ENCODE peak calls at places on chromosomes 2 and 18, in four cellular contexts. One of them, this sample, is unnamed.

GRCh38 chr2:133379159-133379558 is 189.1 kb downstream of the NCKAP5 start:
- DNase-seq in H1: no peak
- DNase-seq in K562: no peak
- DNase-seq in HCT116: no peak
- DNase-seq in this sample: no peak

GRCh38 chr2:71505086-71505769 is 51.9 kb downstream of the DYSF start:
- DNase-seq in H1: no peak
- DNase-seq in K562: no peak
- DNase-seq in HCT116: no peak
- DNase-seq in this sample: no peak

GRCh38 chr2:9996321-9996720 is 44.8 kb downstream of the GRHL1 start:
- DNase-seq in K562: no peak
- DNase-seq in HCT116: no peak
- DNase-seq in H1: no peak
- DNase-seq in this sample: no peak

GRCh38 chr18:56139792-56140254 is 498.6 kb downstream of the TXNL1 start:
- DNase-seq in H1: no peak
- DNase-seq in HCT116: no peak
- DNase-seq in K562: no peak
- DNase-seq in this sample: no peak

GRCh38 chr18:28175930-28176673 is 828 bp downstream of the CDH2 start:
- DNase-seq in K562: no peak
- DNase-seq in HCT116: no peak
- DNase-seq in H1: peak
- DNase-seq in this sample: no peak

GRCh38 chr2:50345691-50346090 is 686.2 kb downstream of the NRXN1 start:
- DNase-seq in H1: no peak
- DNase-seq in HCT116: no peak
- DNase-seq in K562: no peak
- DNase-seq in this sample: no peak

GRCh38 chr2:146821836-146822316 is 1023.0 kb upstream of the ACVR2A start:
- DNase-seq in HCT116: no peak
- DNase-seq in K562: no peak
- DNase-seq in H1: no peak
- DNase-seq in this sample: no peak

GRCh38 chr18:34098109-34098508 is 126.6 kb downstream of the NOL4 start:
- DNase-seq in H1: no peak
- DNase-seq in HCT116: no peak
- DNase-seq in K562: no peak
- DNase-seq in this sample: no peak

GRCh38 chr2:200135082-200135481 is 171.4 kb upstream of the SPATS2L start:
- DNase-seq in HCT116: no peak
- DNase-seq in K562: no peak
- DNase-seq in H1: no peak
- DNase-seq in this sample: no peak

GRCh38 chr2:190540048-190540447 is 5.5 kb upstream of the NEMP2 start:
- DNase-seq in HCT116: no peak
- DNase-seq in K562: no peak
- DNase-seq in H1: no peak
- DNase-seq in this sample: no peak

GRCh38 chr2:182228741-182229140 is 198.1 kb downstream of the PDE1A start:
- DNase-seq in K562: no peak
- DNase-seq in H1: no peak
- DNase-seq in HCT116: no peak
- DNase-seq in this sample: no peak

GRCh38 chr2:194203898-194204297 is 1453.1 kb upstream of the SLC39A10 start:
- DNase-seq in HCT116: peak
- DNase-seq in K562: no peak
- DNase-seq in H1: no peak
- DNase-seq in this sample: no peak

GRCh38 chr2:134371041-134371440 is 117.2 kb downstream of the MGAT5 start:
- DNase-seq in K562: no peak
- DNase-seq in HCT116: no peak
- DNase-seq in H1: no peak
- DNase-seq in this sample: no peak

GRCh38 chr2:1739961-1740713 is 4.2 kb downstream of the PXDN start:
- DNase-seq in K562: no peak
- DNase-seq in HCT116: no peak
- DNase-seq in H1: peak
- DNase-seq in this sample: no peak

GRCh38 chr18:70422061-70422965 is 133.5 kb downstream of the SOCS6 start:
- DNase-seq in K562: no peak
- DNase-seq in H1: no peak
- DNase-seq in HCT116: peak
- DNase-seq in this sample: peak

GRCh38 chr2:54106631-54107454 is 8.6 kb upstream of the ACYP2 start:
- DNase-seq in HCT116: peak
- DNase-seq in K562: peak
- DNase-seq in H1: no peak
- DNase-seq in this sample: peak

GRCh38 chr2:118112771-118113334 is 24.6 kb downstream of the INSIG2 start:
- DNase-seq in H1: no peak
- DNase-seq in K562: no peak
- DNase-seq in HCT116: peak
- DNase-seq in this sample: peak

GRCh38 chr2:69816923-69817542 is 12.4 kb upstream of the GMCL1 start:
- DNase-seq in K562: peak
- DNase-seq in HCT116: peak
- DNase-seq in H1: peak
- DNase-seq in this sample: peak

GRCh38 chr2:11680181-11680900 is 10.3 kb upstream of the NTSR2 start:
- DNase-seq in HCT116: no peak
- DNase-seq in H1: no peak
- DNase-seq in K562: no peak
- DNase-seq in this sample: peak

GRCh38 chr2:195343942-195344530 is 313.0 kb upstream of the SLC39A10 start:
- DNase-seq in HCT116: no peak
- DNase-seq in K562: no peak
- DNase-seq in H1: no peak
- DNase-seq in this sample: no peak

GRCh38 chr2:209960676-209961630 is 41.5 kb upstream of the RPE start:
- DNase-seq in H1: peak
- DNase-seq in K562: peak
- DNase-seq in HCT116: peak
- DNase-seq in this sample: peak

GRCh38 chr2:100658017-100658416 is 95.2 kb downstream of the PDCL3 start:
- DNase-seq in K562: no peak
- DNase-seq in H1: no peak
- DNase-seq in HCT116: no peak
- DNase-seq in this sample: no peak

GRCh38 chr2:206572725-206573124 is 69.6 kb upstream of the FAM237A start:
- DNase-seq in HCT116: no peak
- DNase-seq in K562: no peak
- DNase-seq in H1: no peak
- DNase-seq in this sample: no peak

GRCh38 chr2:10428936-10429335 is 19.2 kb downstream of the ODC1 start:
- DNase-seq in H1: no peak
- DNase-seq in K562: no peak
- DNase-seq in HCT116: no peak
- DNase-seq in this sample: no peak

GRCh38 chr2:219109468-219109867 is 48.7 kb upstream of the IHH start:
- DNase-seq in K562: no peak
- DNase-seq in HCT116: no peak
- DNase-seq in H1: peak
- DNase-seq in this sample: no peak

GRCh38 chr2:21333694-21334093 is 209.9 kb downstream of the TDRD15 start:
- DNase-seq in HCT116: no peak
- DNase-seq in H1: no peak
- DNase-seq in K562: no peak
- DNase-seq in this sample: no peak

GRCh38 chr18:10234912-10235439 is 219.5 kb upstream of the APCDD1 start:
- DNase-seq in HCT116: no peak
- DNase-seq in H1: no peak
- DNase-seq in K562: no peak
- DNase-seq in this sample: no peak

GRCh38 chr2:68689553-68690537 is 44.8 kb upstream of the ARHGAP25 start:
- DNase-seq in K562: no peak
- DNase-seq in H1: no peak
- DNase-seq in HCT116: no peak
- DNase-seq in this sample: no peak

GRCh38 chr2:85601771-85602475 is 575 bp downstream of the TMEM150A start:
- DNase-seq in K562: peak
- DNase-seq in H1: no peak
- DNase-seq in HCT116: no peak
- DNase-seq in this sample: peak

GRCh38 chr2:160596431-160596830 is 102.8 kb upstream of the RBMS1 start:
- DNase-seq in HCT116: no peak
- DNase-seq in K562: no peak
- DNase-seq in H1: no peak
- DNase-seq in this sample: no peak

GRCh38 chr2:234251326-234252271 is 201.1 kb downstream of the SPP2 start:
- DNase-seq in H1: no peak
- DNase-seq in HCT116: no peak
- DNase-seq in K562: no peak
- DNase-seq in this sample: peak

GRCh38 chr2:56484906-56485305 is 301.1 kb downstream of the CCDC85A start:
- DNase-seq in HCT116: no peak
- DNase-seq in K562: no peak
- DNase-seq in H1: no peak
- DNase-seq in this sample: no peak
- TF ChIP-seq FOSL1 in HCT116: no peak
- TF ChIP-seq FOSL1 in K562: no peak
- TF ChIP-seq FOSL1 in H1: no peak
- TF ChIP-seq FOSL1 in this sample: no peak

DNA sequence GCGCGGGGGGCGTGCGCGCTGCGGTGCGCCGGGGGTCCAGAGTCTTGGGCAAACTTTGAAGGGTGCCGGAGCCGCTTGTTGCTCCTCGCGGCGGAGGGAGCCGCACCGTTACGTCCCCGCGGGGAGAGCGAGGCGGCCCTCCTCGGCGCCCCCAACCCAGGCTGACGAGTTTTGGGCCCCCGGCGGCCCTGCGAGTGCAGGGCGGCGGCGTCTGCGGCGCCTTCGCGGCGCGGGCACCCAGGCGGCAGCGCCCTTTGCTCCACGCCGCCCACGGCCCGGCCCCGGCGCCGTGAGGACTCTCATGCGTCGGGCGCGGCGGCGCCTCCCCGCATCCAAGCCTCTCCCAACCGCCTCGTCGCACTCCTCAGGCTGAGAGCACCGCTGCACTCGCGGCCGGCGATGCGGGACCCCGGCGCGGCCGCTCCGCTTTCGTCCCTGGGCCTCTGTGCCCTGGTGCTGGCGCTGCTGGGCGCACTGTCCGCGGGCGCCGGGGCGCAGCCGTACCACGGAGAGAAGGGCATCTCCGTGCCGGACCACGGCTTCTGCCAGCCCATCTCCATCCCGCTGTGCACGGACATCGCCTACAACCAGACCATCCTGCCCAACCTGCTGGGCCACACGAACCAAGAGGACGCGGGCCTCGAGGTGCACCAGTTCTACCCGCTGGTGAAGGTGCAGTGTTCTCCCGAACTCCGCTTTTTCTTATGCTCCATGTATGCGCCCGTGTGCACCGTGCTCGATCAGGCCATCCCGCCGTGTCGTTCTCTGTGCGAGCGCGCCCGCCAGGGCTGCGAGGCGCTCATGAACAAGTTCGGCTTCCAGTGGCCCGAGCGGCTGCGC is 814 bp downstream of the FZD7 start:
- DNase-seq in H1: no peak
- DNase-seq in K562: peak
- DNase-seq in HCT116: no peak
- DNase-seq in this sample: no peak
- TF ChIP-seq FOSL1 in H1: no peak
- TF ChIP-seq FOSL1 in K562: no peak
- TF ChIP-seq FOSL1 in HCT116: no peak
- TF ChIP-seq FOSL1 in this sample: no peak

GRCh38 chr18:7814754-7815315 is 247.7 kb downstream of the PTPRM start:
- DNase-seq in H1: no peak
- DNase-seq in HCT116: no peak
- DNase-seq in K562: no peak
- DNase-seq in this sample: no peak

GRCh38 chr18:7815797-7816196 is 248.7 kb downstream of the PTPRM start:
- DNase-seq in HCT116: no peak
- DNase-seq in H1: no peak
- DNase-seq in K562: no peak
- DNase-seq in this sample: no peak

GRCh38 chr18:7821784-7822183 is 254.7 kb downstream of the PTPRM start:
- DNase-seq in K562: no peak
- DNase-seq in HCT116: no peak
- DNase-seq in H1: no peak
- DNase-seq in this sample: no peak

GRCh38 chr18:7813131-7813530 is 246.0 kb downstream of the PTPRM start:
- DNase-seq in HCT116: no peak
- DNase-seq in K562: no peak
- DNase-seq in H1: no peak
- DNase-seq in this sample: no peak

GRCh38 chr18:7817596-7817995 is 250.5 kb downstream of the PTPRM start:
- DNase-seq in HCT116: no peak
- DNase-seq in K562: no peak
- DNase-seq in H1: no peak
- DNase-seq in this sample: no peak
- TF ChIP-seq FOSL1 in HCT116: no peak
- TF ChIP-seq FOSL1 in K562: no peak
- TF ChIP-seq FOSL1 in H1: no peak
- TF ChIP-seq FOSL1 in this sample: no peak

GRCh38 chr2:60152226-60152833 is 401.1 kb downstream of the BCL11A start:
- DNase-seq in HCT116: peak
- DNase-seq in H1: no peak
- DNase-seq in K562: peak
- DNase-seq in this sample: peak
- TF ChIP-seq FOSL1 in HCT116: no peak
- TF ChIP-seq FOSL1 in H1: no peak
- TF ChIP-seq FOSL1 in K562: no peak
- TF ChIP-seq FOSL1 in this sample: no peak